ENCODE peak calls at places on chromosomes 2 and 18, in four cellular contexts. P is stimulated activated CD4-positive, alpha-beta T cell treated with anti-CD3 and anti-CD28 coated beads, Interleukin-4, amount 100 ng/mL, for 48 hours; N is right lobe of liver; L is ELR. F is an unnamed sample.

GRCh38 chr2:50529600-50530218 is 502.2 kb downstream of the NRXN1 start:
- DNase-seq in P (no peak), N (no peak), L (peak), F (peak)

GRCh38 chr2:233447506-233448219 is 93.4 kb downstream of the DGKD start:
- DNase-seq in P (no peak), N (peak), L (no peak), F (no peak)

GRCh38 chr2:126527836-126528490 is 128.0 kb upstream of the GYPC start:
- DNase-seq in P (peak), N (peak), L (peak), F (peak)

GRCh38 chr18:74316257-74317180 is 880 bp downstream of the C18orf63 start:
- DNase-seq in P (no peak), N (no peak), L (peak), F (no peak)

GRCh38 chr18:49682301-49683190 is 120.7 kb downstream of the LIPG start:
- DNase-seq in P (no peak), N (peak), L (peak), F (no peak)

GRCh38 chr18:67463829-67464228 is 52.7 kb downstream of the DSEL start:
- DNase-seq in P (no peak), N (no peak), L (peak), F (no peak)

GRCh38 chr2:38057651-38058410 is 18.1 kb downstream of the CYP1B1 start:
- DNase-seq in P (no peak), N (no peak), L (peak), F (no peak)

GRCh38 chr2:152715112-152715511 is 2.1 kb downstream of the PRPF40A start:
- DNase-seq in P (no peak), N (no peak), L (no peak), F (no peak)

GRCh38 chr2:96205238-96205637 is 3.4 kb downstream of the STARD7 start:
- DNase-seq in P (no peak), N (no peak), L (no peak), F (no peak)

GRCh38 chr2:36371070-36371962 is 15.7 kb downstream of the CRIM1 start:
- DNase-seq in P (no peak), N (no peak), L (peak), F (no peak)

GRCh38 chr2:171723724-171724683 is 36.7 kb downstream of the DYNC1I2 start:
- DNase-seq in P (no peak), N (no peak), L (no peak), F (no peak)

GRCh38 chr2:200354823-200355751 is 48.6 kb downstream of the SPATS2L start:
- DNase-seq in P (no peak), N (no peak), L (no peak), F (no peak)

GRCh38 chr2:191152841-191153240 is 2.0 kb upstream of the STAT4 start:
- DNase-seq in P (no peak), N (no peak), L (peak), F (peak)

GRCh38 chr2:131646669-131647297 is 119.1 kb downstream of the CCDC74A start:
- DNase-seq in P (no peak), N (no peak), L (no peak), F (no peak)

GRCh38 chr2:182763311-182763912 is 47.4 kb downstream of the DNAJC10 start:
- DNase-seq in P (no peak), N (no peak), L (peak), F (no peak)

GRCh38 chr2:98461650-98462049 is 17.0 kb downstream of the INPP4A start:
- DNase-seq in P (no peak), N (no peak), L (no peak), F (no peak)

GRCh38 chr18:76822510-76823165 is at the start of gene ZNF236:
- DNase-seq in P (peak), N (peak), L (peak), F (peak)

GRCh38 chr2:144403940-144404339 is 116.0 kb downstream of the ZEB2 start:
- DNase-seq in P (no peak), N (peak), L (no peak), F (no peak)

GRCh38 chr18:6595666-6596065 is 133.8 kb upstream of the ARHGAP28 start:
- DNase-seq in P (no peak), N (no peak), L (no peak), F (no peak)

GRCh38 chr2:43251171-43251731 is 24.8 kb upstream of the ZFP36L2 start:
- DNase-seq in P (no peak), N (no peak), L (no peak), F (no peak)

GRCh38 chr2:102063948-102064678 is 72.4 kb downstream of the IL1R2 start:
- DNase-seq in P (peak), N (peak), L (peak), F (no peak)

GRCh38 chr2:236965021-236965840 is 120.5 kb upstream of the COPS8 start:
- DNase-seq in P (no peak), N (no peak), L (no peak), F (no peak)

GRCh38 chr2:225041210-225041870 is 928 bp downstream of the DOCK10 start:
- DNase-seq in P (peak), N (peak), L (peak), F (peak)

GRCh38 chr2:239780236-239780997 is 244.7 kb downstream of the NDUFA10 start:
- DNase-seq in P (no peak), N (peak), L (no peak), F (no peak)

GRCh38 chr2:235844561-235844960 is 323.6 kb downstream of the GBX2 start:
- DNase-seq in P (no peak), N (no peak), L (no peak), F (no peak)

GRCh38 chr2:38146302-38146916 is 70.5 kb upstream of the CYP1B1 start:
- DNase-seq in P (no peak), N (no peak), L (peak), F (no peak)

GRCh38 chr2:103823847-103824246 is 1030.1 kb upstream of the POU3F3 start:
- DNase-seq in P (no peak), N (no peak), L (no peak), F (no peak)

F was measured in CMK.